ENCODE peak calls at places on chromosomes 16 and 17, in six cellular contexts. G, W, P, E, M and H are unnamed samples.

GRCh38 chr17:66386789-66387351 is 84.5 kb downstream of the PRKCA start:
- DNase-seq in P (no peak), G (no peak), E (no peak), M (no peak), W (no peak), H (no peak)

GRCh38 chr17:67570797-67571196 is 146.9 kb upstream of the NOL11 start:
- DNase-seq in P (no peak), E (no peak), M (no peak), G (no peak), W (no peak), H (no peak)

GRCh38 chr17:72683506-72684404 is 408.7 kb downstream of the SLC39A11 start:
- DNase-seq in P (peak), G (no peak), W (peak), E (no peak), M (peak), H (no peak)

GRCh38 chr16:68752602-68753001 is 15.5 kb downstream of the CDH1 start:
- DNase-seq in E (no peak), M (no peak), W (no peak), G (no peak), P (no peak), H (no peak)

GRCh38 chr16:11101695-11102522 is 154.1 kb downstream of the SOCS1 start:
- DNase-seq in M (no peak), G (no peak), E (no peak), P (no peak), W (no peak), H (no peak)

GRCh38 chr16:81651758-81652718 is 127.1 kb upstream of the PLCG2 start:
- DNase-seq in G (no peak), W (no peak), E (no peak), M (no peak), P (no peak), H (no peak)

GRCh38 chr17:41544497-41544896 is 16.4 kb upstream of the KRT19 start:
- DNase-seq in P (no peak), G (no peak), E (no peak), W (no peak), M (no peak), H (no peak)

GRCh38 chr17:48198950-48199541 is 91.5 kb downstream of the SNX11 start:
- DNase-seq in M (no peak), E (no peak), P (no peak), W (no peak), G (no peak), H (no peak)

GRCh38 chr17:44599298-44600175 is 42.3 kb downstream of the FZD2 start:
- DNase-seq in P (peak), E (peak), G (peak), W (no peak), M (peak), H (peak)

GRCh38 chr16:35552763-35553162 is 2093.4 kb downstream of the TP53TG3F start:
- DNase-seq in G (no peak), M (no peak), E (no peak), W (no peak), P (no peak), H (no peak)

GRCh38 chr17:65039349-65039988 is 17.1 kb downstream of the GNA13 start:
- DNase-seq in E (no peak), P (no peak), W (no peak), G (no peak), M (no peak), H (no peak)

GRCh38 chr17:74852237-74853047 is 7.2 kb downstream of the GRIN2C start:
- DNase-seq in W (no peak), P (no peak), M (peak), E (peak), G (no peak), H (no peak)

GRCh38 chr17:49548506-49549310 is 27.0 kb upstream of the NXPH3 start:
- DNase-seq in G (no peak), M (no peak), W (no peak), E (peak), P (no peak), H (no peak)

GRCh38 chr17:28878981-28879380 is 18.6 kb downstream of the FLOT2 start:
- DNase-seq in M (peak), P (no peak), G (no peak), E (peak), W (no peak), H (no peak)

GRCh38 chr16:88505405-88506082 is 52.5 kb downstream of the ZFPM1 start:
- DNase-seq in E (peak), W (no peak), G (no peak), P (peak), M (peak), H (no peak)

GRCh38 chr16:4115209-4115940 is 867 bp downstream of the ADCY9 start:
- DNase-seq in W (peak), M (peak), G (no peak), E (peak), P (peak), H (no peak)

GRCh38 chr16:79621027-79621426 is 20.5 kb upstream of the MAF start:
- DNase-seq in E (no peak), G (no peak), M (no peak), P (no peak), W (no peak), H (no peak)

GRCh38 chr17:44956998-44957981 is 9.7 kb upstream of the KIF18B start:
- DNase-seq in M (no peak), P (no peak), W (no peak), G (no peak), E (no peak), H (no peak)

GRCh38 chr16:66878067-66878466 is 2.2 kb upstream of the PDP2 start:
- DNase-seq in E (no peak), G (no peak), W (no peak), M (peak), P (no peak), H (no peak)

GRCh38 chr16:66925322-66925840 is at the start of gene RRAD:
- DNase-seq in G (no peak), E (peak), P (peak), W (no peak), M (no peak), H (peak)

GRCh38 chr16:70490261-70490660 is 33.1 kb downstream of the COG4 start:
- DNase-seq in P (no peak), M (no peak), G (no peak), E (no peak), W (no peak), H (no peak)

GRCh38 chr17:61400058-61400785 is 579 bp downstream of the TBX2 start:
- DNase-seq in P (no peak), M (no peak), G (no peak), W (no peak), E (peak), H (no peak)

GRCh38 chr17:44677136-44677535 is 12.4 kb downstream of the CCDC43 start:
- DNase-seq in W (no peak), G (no peak), M (no peak), E (no peak), P (no peak), H (no peak)

GRCh38 chr17:42660692-42661345 is 1.7 kb downstream of the TUBG2 start:
- DNase-seq in M (peak), G (no peak), P (no peak), W (no peak), E (no peak), H (no peak)

GRCh38 chr16:67229906-67230808 is 3.2 kb downstream of the TMEM208 start:
- DNase-seq in M (no peak), P (no peak), E (no peak), G (no peak), W (no peak), H (no peak)

GRCh38 chr17:32285770-32286517 is 20.3 kb downstream of the RHBDL3 start:
- DNase-seq in E (no peak), P (no peak), W (no peak), M (no peak), G (no peak), H (no peak)

GRCh38 chr17:41683441-41684007 is 5.2 kb upstream of the EIF1 start:
- DNase-seq in W (no peak), E (no peak), M (no peak), P (no peak), G (no peak), H (no peak)

GRCh38 chr16:50643192-50643591 is 37.9 kb downstream of the SNX20 start:
- DNase-seq in P (no peak), E (no peak), G (no peak), M (no peak), W (no peak), H (no peak)

GRCh38 chr17:7114875-7115614 is 423 bp upstream of the ASGR2 start:
- DNase-seq in E (no peak), P (no peak), W (no peak), M (no peak), G (no peak), H (no peak)

GRCh38 chr16:55444754-55445485 is 34.1 kb upstream of the MMP2 start:
- DNase-seq in E (no peak), W (no peak), M (no peak), G (no peak), P (peak), H (no peak)

GRCh38 chr17:71505200-71505599 is 615.6 kb upstream of the SOX9 start:
- DNase-seq in P (no peak), M (no peak), W (no peak), G (no peak), E (no peak), H (no peak)

GRCh38 chr16:57600952-57601580 is 27.4 kb upstream of the ADGRG1 start:
- DNase-seq in W (no peak), P (no peak), M (no peak), E (no peak), G (no peak), H (no peak)

GRCh38 chr16:87780385-87780989 is 14.7 kb upstream of the KLHDC4 start:
- DNase-seq in E (no peak), W (no peak), G (no peak), P (no peak), M (no peak), H (no peak)

GRCh38 chr16:57993452-57993851 is 7.0 kb downstream of the ZNF319 start:
- DNase-seq in E (no peak), W (no peak), M (no peak), G (no peak), P (no peak), H (no peak)

GRCh38 chr17:82972836-82973372 is 106.5 kb upstream of the METRNL start:
- DNase-seq in G (no peak), E (no peak), M (no peak), P (no peak), W (no peak), H (no peak)
- H3K27ac ChIP-seq in G (no peak), E (no peak), M (no peak), P (no peak), W (no peak), H (no peak)

GRCh38 chr17:21196126-21196525 is 17.8 kb downstream of the TMEM11 start:
- DNase-seq in M (no peak), E (no peak), P (no peak), G (no peak), W (no peak), H (no peak)
- H3K27ac ChIP-seq in M (no peak), E (no peak), P (peak), G (peak), W (no peak), H (no peak)

GRCh38 chr17:5468075-5468473 is 708 bp downstream of the DHX33 start:
- DNase-seq in W (no peak), M (no peak), E (peak), P (no peak), G (no peak), H (no peak)
- H3K27ac ChIP-seq in W (no peak), M (peak), E (peak), P (no peak), G (peak), H (peak)

GRCh38 chr16:638034-638543 is 2.0 kb upstream of the METTL26 start:
- DNase-seq in M (peak), W (no peak), G (no peak), E (peak), P (no peak), H (no peak)
- H3K27ac ChIP-seq in M (peak), W (no peak), G (peak), E (no peak), P (peak), H (peak)

GRCh38 chr16:47142469-47143328 is 1.0 kb downstream of the NETO2 start:
- DNase-seq in E (peak), M (peak), W (no peak), G (no peak), P (peak), H (no peak)

GRCh38 chr16:47144559-47144877 is 773 bp upstream of the NETO2 start:
- DNase-seq in G (no peak), W (no peak), M (no peak), P (no peak), E (no peak), H (no peak)

GRCh38 chr16:47143677-47144558 is at the start of gene NETO2:
- DNase-seq in M (peak), G (no peak), W (no peak), E (peak), P (peak), H (no peak)

GRCh38 chr16:47141773-47142468 is 1.8 kb downstream of the NETO2 start:
- DNase-seq in E (peak), P (peak), G (peak), M (peak), W (peak), H (peak)

GRCh38 chr16:47143329-47143676 is 442 bp downstream of the NETO2 start:
- DNase-seq in W (no peak), G (no peak), M (peak), E (peak), P (peak), H (no peak)
- H3K27ac ChIP-seq in W (peak), G (no peak), M (no peak), E (no peak), P (peak), H (no peak)

GRCh38 chr17:63622571-63623390 is 564 bp downstream of the MAP3K3 start:
- DNase-seq in P (peak), W (peak), M (peak), G (peak), E (peak), H (peak)
- H3K27ac ChIP-seq in P (peak), W (peak), M (peak), G (peak), E (no peak), H (peak)